ENCODE peak calls at places on chromosomes 7 and 10, in six cellular contexts. I is GM23248, J is mammary epithelial cell, V is OCI-LY7, M is IMR-90, S is GM23338. E is an unnamed sample. For H4K20me1, the result is how much of the 10 kb centered on the place peaks cover.

GRCh38 chr7:151439855-151440798 is at the start of gene CRYGN:
- DNase-seq in I (peak), J (no peak), V (no peak), M (no peak), S (peak), E (no peak)

GRCh38 chr7:19930051-19930450 is 156.6 kb upstream of the TMEM196 start:
- DNase-seq in I (peak), J (no peak), V (no peak), M (no peak), S (no peak), E (no peak)

GRCh38 chr7:73718905-73719805 is at the start of gene STX1A:
- DNase-seq in I (peak), J (peak), V (peak), M (peak), S (peak), E (no peak)

GRCh38 chr10:118407026-118407425 is 64.9 kb upstream of the FAM204A start:
- DNase-seq in I (no peak), J (no peak), V (no peak), M (no peak), S (no peak), E (no peak)

GRCh38 chr7:69395072-69395714 is 203.1 kb upstream of the AUTS2 start:
- DNase-seq in I (peak), J (no peak), V (no peak), M (no peak), S (no peak), E (peak)

GRCh38 chr10:93493162-93493561 is 3.2 kb upstream of the CEP55 start:
- DNase-seq in I (no peak), J (no peak), V (no peak), M (no peak), S (peak), E (no peak)

GRCh38 chr10:62492012-62492869 is 118.1 kb downstream of the ZNF365 start:
- DNase-seq in I (peak), J (peak), V (peak), M (peak), S (peak), E (no peak)

GRCh38 chr10:94131885-94132284 is 138.2 kb downstream of the PLCE1 start:
- DNase-seq in I (peak), J (no peak), V (no peak), M (peak), S (no peak), E (no peak)

GRCh38 chr7:136502162-136502561 is 366.3 kb upstream of the CHRM2 start:
- DNase-seq in I (no peak), J (no peak), V (no peak), M (no peak), S (no peak), E (no peak)

GRCh38 chr10:106877574-106877973 is 286.9 kb downstream of the SORCS1 start:
- DNase-seq in I (no peak), J (no peak), V (no peak), M (no peak), S (no peak), E (no peak)

GRCh38 chr7:118642396-118642795 is 417.9 kb downstream of the ANKRD7 start:
- DNase-seq in I (no peak), J (no peak), V (no peak), M (no peak), S (no peak), E (peak)

GRCh38 chr10:133372507-133372906 is 647 bp downstream of the ECHS1 start:
- DNase-seq in I (no peak), J (no peak), V (no peak), M (no peak), S (no peak), E (no peak)

GRCh38 chr7:121166885-121167284 is 161.9 kb upstream of the WNT16 start:
- DNase-seq in I (no peak), J (no peak), V (no peak), M (no peak), S (no peak), E (no peak)

GRCh38 chr7:76380623-76380966 is 21.8 kb upstream of the YWHAG start:
- DNase-seq in I (no peak), J (no peak), V (no peak), M (no peak), S (no peak), E (no peak)

GRCh38 chr7:44736896-44737295 is 11.8 kb upstream of the ZMIZ2 start:
- DNase-seq in I (no peak), J (no peak), V (no peak), M (no peak), S (no peak), E (no peak)

GRCh38 chr7:157541295-157541608 is 204.4 kb downstream of the DNAJB6 start:
- DNase-seq in I (no peak), J (no peak), V (no peak), M (no peak), S (no peak), E (no peak)

GRCh38 chr10:130233426-130233825 is 97.2 kb downstream of the GLRX3 start:
- DNase-seq in I (no peak), J (no peak), V (no peak), M (no peak), S (no peak), E (no peak)

GRCh38 chr10:33010132-33011037 is 52.4 kb upstream of the ITGB1 start:
- DNase-seq in I (peak), J (peak), V (no peak), M (peak), S (peak), E (peak)

GRCh38 chr10:102675151-102675886 is 31.0 kb downstream of the TRIM8 start:
- DNase-seq in I (no peak), J (peak), V (no peak), M (no peak), S (no peak), E (peak)

GRCh38 chr7:41206267-41206666 is 496.6 kb downstream of the INHBA start:
- DNase-seq in I (no peak), J (no peak), V (no peak), M (no peak), S (no peak), E (no peak)

GRCh38 chr10:96413151-96413787 is 54.5 kb upstream of the OPALIN start:
- DNase-seq in I (no peak), J (no peak), V (no peak), M (no peak), S (peak), E (no peak)

GRCh38 chr10:96407560-96408069 is 48.8 kb upstream of the OPALIN start:
- DNase-seq in I (no peak), J (no peak), V (no peak), M (no peak), S (no peak), E (no peak)

GRCh38 chr10:96414303-96414702 is 55.5 kb upstream of the OPALIN start:
- DNase-seq in I (no peak), J (no peak), V (no peak), M (no peak), S (no peak), E (no peak)

GRCh38 chr10:96406091-96406490 is 47.3 kb upstream of the OPALIN start:
- DNase-seq in I (no peak), J (no peak), V (no peak), M (no peak), S (no peak), E (no peak)

DNA sequence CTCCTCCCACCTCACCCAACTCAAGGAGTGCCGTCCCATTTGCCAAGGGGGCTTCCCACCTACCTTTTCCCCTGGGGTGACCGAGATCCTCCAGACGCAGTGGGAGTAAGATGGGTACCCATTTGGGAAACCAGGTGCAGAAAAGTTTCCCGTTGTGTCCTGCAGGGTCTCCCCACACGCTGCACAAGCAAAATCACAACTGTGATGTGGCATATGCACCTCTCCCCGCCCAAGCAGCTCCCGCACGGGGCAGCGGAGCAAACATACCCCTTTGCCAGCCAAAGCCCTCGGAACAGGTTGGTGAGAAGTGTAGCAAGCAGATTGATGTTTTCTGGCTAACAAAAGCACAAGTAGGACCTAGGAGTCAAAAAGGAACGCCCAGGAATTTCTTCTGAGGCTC is 51.5 kb upstream of the OPALIN start:
- DNase-seq in I (no peak), J (no peak), V (no peak), M (no peak), S (no peak), E (no peak)
- H4K20me1 ChIP-seq in I (under half), J (under half), V (under half), M (under half), S (under half), E (under half)

GRCh38 chr7:47537716-47538640 is 43.9 kb downstream of the TNS3 start:
- DNase-seq in I (peak), J (no peak), V (no peak), M (no peak), S (peak), E (no peak)
- H3K4me3 ChIP-seq in I (peak), J (no peak), V (no peak), M (peak), S (peak), E (no peak)

DNA sequence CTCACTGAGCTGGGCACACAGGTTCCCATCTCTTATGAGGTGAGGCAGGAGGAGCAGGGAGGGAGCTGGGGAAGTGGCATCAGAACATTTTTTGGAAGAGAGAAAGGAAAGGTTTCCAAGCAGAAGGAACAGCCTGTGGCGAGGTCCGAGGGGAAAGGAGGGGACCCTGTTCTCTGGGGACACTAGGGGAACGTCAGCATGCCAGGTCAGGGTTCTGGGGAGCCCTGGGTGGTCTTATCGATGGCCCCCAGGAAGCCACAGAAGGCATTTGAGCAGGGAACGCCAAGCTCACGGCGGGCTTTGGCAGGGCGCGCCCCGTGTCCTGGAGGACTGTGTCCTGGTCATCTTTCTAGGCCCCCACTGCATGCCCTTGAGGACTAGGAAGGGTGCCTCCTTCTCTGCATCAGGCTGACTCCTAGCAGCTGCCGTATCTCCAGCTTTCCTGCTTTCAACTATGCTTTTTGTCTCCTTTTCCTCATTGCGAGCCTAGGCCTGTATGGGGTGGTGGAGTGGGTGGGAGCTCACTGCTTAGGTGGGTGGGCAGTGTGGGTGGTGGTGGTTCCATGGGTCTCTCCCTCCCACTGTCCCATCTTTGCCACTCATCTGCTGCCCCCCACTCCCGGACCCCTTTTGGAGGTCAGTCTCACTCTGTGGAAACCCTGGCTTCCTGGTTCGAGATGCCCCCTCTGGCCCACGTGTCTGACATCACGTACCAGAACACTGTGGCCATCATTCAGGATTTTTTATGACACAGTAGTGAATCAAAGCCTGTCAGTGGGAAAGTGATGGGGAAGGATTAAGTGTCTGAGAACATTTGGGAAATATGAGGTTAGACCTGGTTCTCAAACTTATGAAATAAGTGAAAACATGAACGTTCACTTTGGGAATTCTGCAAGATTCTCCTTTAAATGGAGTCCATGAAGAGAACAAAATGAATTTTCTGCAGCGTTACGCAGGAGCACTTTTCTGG is 89.2 kb downstream of the CUX1 start:
- DNase-seq in I (no peak), J (no peak), V (no peak), M (no peak), S (no peak), E (no peak)
- H4K20me1 ChIP-seq in I (under half), J (under half), V (under half), M (under half), S (under half), E (half or more)

DNA sequence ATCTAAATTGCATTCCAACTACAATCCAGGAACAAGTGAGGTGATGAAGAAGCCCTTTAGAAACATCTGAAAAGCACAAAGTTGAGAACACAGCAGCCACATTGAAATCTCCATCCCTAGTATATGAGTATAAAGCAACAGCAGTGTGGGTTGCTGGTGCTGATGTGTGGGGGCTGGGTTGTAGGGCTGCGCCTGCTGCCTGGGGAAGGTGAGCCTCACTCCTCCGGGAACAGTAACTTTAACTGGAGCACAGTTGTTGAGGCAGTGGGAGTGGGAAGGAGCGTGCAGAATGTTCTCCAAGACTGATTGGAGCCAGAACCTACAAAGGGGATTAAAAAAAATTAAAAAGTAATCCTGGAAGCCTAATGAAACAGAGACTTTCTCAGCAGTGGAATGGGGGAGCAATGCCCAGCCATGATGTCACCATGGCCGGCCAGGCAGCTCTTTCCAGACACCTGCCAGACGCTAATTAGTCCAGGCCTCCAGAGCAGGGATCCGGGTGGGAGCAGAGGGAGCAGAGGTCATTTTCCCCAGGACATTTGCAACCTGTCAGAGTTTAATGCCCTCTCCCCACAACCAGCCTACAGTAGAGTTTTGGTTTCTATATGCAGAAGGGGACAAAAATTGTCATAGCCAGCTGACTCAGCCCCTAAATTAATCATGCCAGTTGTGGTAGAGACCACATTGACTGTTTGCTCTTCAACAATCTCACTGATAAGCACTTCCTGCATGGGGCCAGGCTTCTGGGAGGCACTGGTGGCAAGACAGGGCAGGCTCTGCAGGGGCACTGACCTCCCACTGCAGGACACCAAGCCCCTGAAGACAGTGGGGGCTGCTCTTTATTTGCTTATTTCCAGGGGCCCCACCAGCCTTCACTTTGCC is 133.0 kb upstream of the ZNF32 start:
- DNase-seq in I (no peak), J (no peak), V (no peak), M (peak), S (no peak), E (peak)
- H3K4me3 ChIP-seq in I (no peak), J (no peak), V (no peak), M (no peak), S (no peak), E (no peak)

DNA sequence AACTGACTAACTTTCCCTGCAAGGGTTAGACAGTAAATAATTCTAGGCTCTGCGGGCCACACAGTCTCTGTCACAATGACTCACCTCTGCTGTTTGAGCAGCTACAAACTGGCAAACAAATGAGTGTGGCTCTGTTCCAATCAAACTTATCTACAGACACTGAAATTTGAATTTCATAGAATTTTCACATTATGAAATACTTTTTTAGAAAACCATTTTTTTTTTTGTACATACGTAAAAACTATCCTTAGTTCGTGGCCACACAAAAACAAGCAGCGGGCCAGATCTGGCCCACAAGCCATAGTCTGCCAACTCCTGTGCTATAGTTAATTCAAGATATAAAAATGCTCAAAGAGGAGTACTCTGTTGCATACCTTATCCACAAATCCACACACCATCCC is 32.6 kb downstream of the PIP4K2A start:
- DNase-seq in I (peak), J (peak), V (no peak), M (peak), S (no peak), E (peak)
- H4K20me1 ChIP-seq in I (under half), J (under half), V (under half), M (under half), S (under half), E (under half)

GRCh38 chr7:122675011-122675410 is 23.9 kb downstream of the RNF133 start:
- DNase-seq in I (peak), J (peak), V (no peak), M (no peak), S (no peak), E (no peak)
- H3K4me3 ChIP-seq in I (no peak), J (no peak), V (no peak), M (no peak), S (no peak), E (no peak)

GRCh38 chr10:110502851-110503301 is 5.2 kb downstream of the DUSP5 start:
- DNase-seq in I (peak), J (peak), V (peak), M (peak), S (no peak), E (no peak)

GRCh38 chr10:110500515-110500905 is 2.8 kb downstream of the DUSP5 start:
- DNase-seq in I (peak), J (peak), V (no peak), M (peak), S (no peak), E (no peak)

GRCh38 chr10:110503528-110504110 is 5.9 kb downstream of the DUSP5 start:
- DNase-seq in I (no peak), J (no peak), V (peak), M (no peak), S (no peak), E (no peak)

GRCh38 chr10:110501142-110501937 is 3.6 kb downstream of the DUSP5 start:
- DNase-seq in I (peak), J (peak), V (no peak), M (peak), S (peak), E (peak)

GRCh38 chr10:110502072-110502845 is 4.6 kb downstream of the DUSP5 start:
- DNase-seq in I (no peak), J (no peak), V (no peak), M (no peak), S (no peak), E (no peak)
- H4K20me1 ChIP-seq in I (under half), J (under half), V (under half), M (half or more), S (under half), E (under half)

GRCh38 chr10:7409732-7410168 is 1.1 kb downstream of the SFMBT2 start:
- DNase-seq in I (peak), J (no peak), V (no peak), M (no peak), S (no peak), E (peak)
- H3K4me3 ChIP-seq in I (peak), J (peak), V (peak), M (peak), S (peak), E (peak)

DNA sequence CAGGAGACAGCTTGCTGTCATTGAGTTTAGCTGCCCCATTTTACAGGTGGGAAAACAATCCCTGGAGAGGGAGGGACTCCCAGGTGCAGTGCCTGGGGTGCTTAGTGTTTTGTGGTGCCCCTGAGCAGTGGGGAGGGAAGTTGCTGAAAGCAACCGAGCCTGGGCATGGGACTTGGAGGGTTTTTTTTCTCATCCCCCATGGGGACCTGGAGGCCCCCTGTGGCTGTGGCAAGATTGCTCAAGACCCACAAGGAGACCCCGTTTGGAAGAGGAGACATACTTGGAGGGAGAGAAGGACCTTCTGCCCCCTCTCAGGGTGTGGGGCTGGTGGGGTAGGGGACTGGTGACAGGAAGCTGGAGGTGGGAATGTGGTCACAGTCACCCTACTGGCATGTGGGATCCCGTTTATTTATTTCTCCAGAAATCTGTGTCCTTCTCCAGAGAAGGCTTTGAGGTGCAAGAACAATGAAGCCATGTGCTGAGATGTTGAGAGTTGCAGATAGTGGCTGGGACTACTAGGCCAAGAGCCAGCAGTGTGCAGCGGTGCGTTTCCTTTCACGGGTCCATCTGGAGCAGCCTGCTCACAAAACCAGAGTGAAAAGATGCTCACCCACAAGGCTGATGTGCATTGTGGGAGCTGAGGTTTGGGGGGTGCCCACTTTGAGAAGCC is 21.5 kb downstream of the ZMIZ1 start:
- DNase-seq in I (no peak), J (no peak), V (peak), M (peak), S (no peak), E (peak)
- H4K20me1 ChIP-seq in I (under half), J (under half), V (under half), M (half or more), S (under half), E (half or more)